ENCODE peak calls at places on chromosomes 5 and 9, in four cellular contexts. One of them, this sample, is unnamed.

GRCh38 chr5:82512025-82512424 is 233.9 kb upstream of the RPS23 start:
- DNase-seq in HepG2: no peak
- DNase-seq in GM12878: peak; percentile 8
- DNase-seq in K562: no peak
- DNase-seq in this sample: no peak

GRCh38 chr5:77751328-77752023 is 24.7 kb downstream of the TBCA start:
- DNase-seq in HepG2: no peak
- DNase-seq in GM12878: no peak
- DNase-seq in K562: no peak
- DNase-seq in this sample: no peak

GRCh38 chr5:4553130-4553529 is 587.0 kb upstream of the ADAMTS16 start:
- DNase-seq in HepG2: no peak
- DNase-seq in GM12878: no peak
- DNase-seq in K562: no peak
- DNase-seq in this sample: no peak

GRCh38 chr5:7770436-7770835 is 80.5 kb downstream of the CFAP90 start:
- DNase-seq in HepG2: no peak
- DNase-seq in GM12878: no peak
- DNase-seq in K562: no peak
- DNase-seq in this sample: no peak

GRCh38 chr5:95178046-95178651 is 106.7 kb downstream of the MCTP1 start:
- DNase-seq in HepG2: peak; percentile 7
- DNase-seq in GM12878: peak; percentile 12
- DNase-seq in K562: no peak
- DNase-seq in this sample: no peak

GRCh38 chr5:36152324-36153298 is 700 bp downstream of the SKP2 start:
- DNase-seq in HepG2: no peak
- DNase-seq in GM12878: no peak
- DNase-seq in K562: peak; percentile 33
- DNase-seq in this sample: peak; percentile 21

GRCh38 chr5:102627311-102627710 is 127.8 kb upstream of the PAM start:
- DNase-seq in HepG2: no peak
- DNase-seq in GM12878: no peak
- DNase-seq in K562: no peak
- DNase-seq in this sample: no peak

GRCh38 chr9:128627127-128627715 is 29.4 kb downstream of the DYNC2I2 start:
- DNase-seq in HepG2: no peak
- DNase-seq in GM12878: no peak
- DNase-seq in K562: no peak
- DNase-seq in this sample: no peak

GRCh38 chr5:158170534-158170933 is 311.6 kb upstream of the CLINT1 start:
- DNase-seq in HepG2: no peak
- DNase-seq in GM12878: no peak
- DNase-seq in K562: no peak
- DNase-seq in this sample: no peak

GRCh38 chr5:29382735-29383280 is 1810.7 kb upstream of the CDH6 start:
- DNase-seq in HepG2: peak; percentile 21
- DNase-seq in GM12878: no peak
- DNase-seq in K562: no peak
- DNase-seq in this sample: peak; percentile 4

GRCh38 chr5:148912146-148912545 is 85.7 kb downstream of the ADRB2 start:
- DNase-seq in HepG2: no peak
- DNase-seq in GM12878: no peak
- DNase-seq in K562: no peak
- DNase-seq in this sample: no peak

GRCh38 chr9:121326130-121326838 is 43.8 kb downstream of the STOM start:
- DNase-seq in HepG2: no peak
- DNase-seq in GM12878: no peak
- DNase-seq in K562: no peak
- DNase-seq in this sample: no peak

GRCh38 chr5:37816883-37817282 is 23.0 kb downstream of the GDNF start:
- DNase-seq in HepG2: no peak
- DNase-seq in GM12878: no peak
- DNase-seq in K562: no peak
- DNase-seq in this sample: no peak

GRCh38 chr9:135973276-135974219 is 12.4 kb upstream of the UBAC1 start:
- DNase-seq in HepG2: no peak
- DNase-seq in GM12878: no peak
- DNase-seq in K562: no peak
- DNase-seq in this sample: no peak

GRCh38 chr5:33120671-33121070 is 320.1 kb upstream of the TARS1 start:
- DNase-seq in HepG2: no peak
- DNase-seq in GM12878: no peak
- DNase-seq in K562: no peak
- DNase-seq in this sample: no peak

GRCh38 chr5:142639455-142639854 is 46.4 kb downstream of the FGF1 start:
- DNase-seq in HepG2: no peak
- DNase-seq in GM12878: no peak
- DNase-seq in K562: no peak
- DNase-seq in this sample: no peak

GRCh38 chr5:113266227-113266912 is 168.4 kb downstream of the TSSK1B start:
- DNase-seq in HepG2: no peak
- DNase-seq in GM12878: no peak
- DNase-seq in K562: no peak
- DNase-seq in this sample: no peak

GRCh38 chr5:108193021-108193795 is 188.7 kb downstream of the FBXL17 start:
- DNase-seq in HepG2: no peak
- DNase-seq in GM12878: no peak
- DNase-seq in K562: no peak
- DNase-seq in this sample: peak; percentile 5

GRCh38 chr9:33381231-33381791 is 21.1 kb downstream of the AQP7 start:
- DNase-seq in HepG2: peak; percentile 57
- DNase-seq in GM12878: no peak
- DNase-seq in K562: peak; percentile 26
- DNase-seq in this sample: no peak

GRCh38 chr5:52269853-52270252 is 517.9 kb upstream of the ITGA1 start:
- DNase-seq in HepG2: no peak
- DNase-seq in GM12878: no peak
- DNase-seq in K562: no peak
- DNase-seq in this sample: no peak

GRCh38 chr5:158802941-158803341 is 296.8 kb downstream of the EBF1 start:
- DNase-seq in HepG2: no peak
- DNase-seq in GM12878: no peak
- DNase-seq in K562: no peak
- DNase-seq in this sample: no peak

GRCh38 chr5:35364350-35364749 is 134.1 kb upstream of the PRLR start:
- DNase-seq in HepG2: no peak
- DNase-seq in GM12878: no peak
- DNase-seq in K562: no peak
- DNase-seq in this sample: no peak

GRCh38 chr5:181255276-181255675 is 5.7 kb downstream of the TRIM52 start:
- DNase-seq in HepG2: no peak
- DNase-seq in GM12878: no peak
- DNase-seq in K562: no peak
- DNase-seq in this sample: no peak

GRCh38 chr5:168114444-168115017 is 176.9 kb upstream of the WWC1 start:
- DNase-seq in HepG2: peak; percentile 44
- DNase-seq in GM12878: no peak
- DNase-seq in K562: peak; percentile 62
- DNase-seq in this sample: peak; percentile 69

GRCh38 chr9:84136119-84136868 is 155.7 kb downstream of the RMI1 start:
- DNase-seq in HepG2: no peak
- DNase-seq in GM12878: no peak
- DNase-seq in K562: no peak
- DNase-seq in this sample: peak; percentile 79

GRCh38 chr9:129696803-129697110 is 31.3 kb downstream of the PRRX2 start:
- DNase-seq in HepG2: no peak
- DNase-seq in GM12878: no peak
- DNase-seq in K562: no peak
- DNase-seq in this sample: no peak

GRCh38 chr5:127886141-127886540 is 182.9 kb downstream of the CCDC192 start:
- DNase-seq in HepG2: no peak
- DNase-seq in GM12878: no peak
- DNase-seq in K562: no peak
- DNase-seq in this sample: no peak

GRCh38 chr5:150272531-150272930 is 17.0 kb downstream of the CAMK2A start:
- DNase-seq in HepG2: peak; percentile 55
- DNase-seq in GM12878: no peak
- DNase-seq in K562: no peak
- DNase-seq in this sample: peak; percentile 59

GRCh38 chr9:99255651-99256050 is 33.6 kb downstream of the SEC61B start:
- DNase-seq in HepG2: no peak
- DNase-seq in GM12878: no peak
- DNase-seq in K562: no peak
- DNase-seq in this sample: no peak
- TF ChIP-seq CHD2 in HepG2: no peak
- TF ChIP-seq CHD2 in GM12878: no peak
- TF ChIP-seq CHD2 in K562: no peak
- TF ChIP-seq CHD2 in this sample: no peak

DNA sequence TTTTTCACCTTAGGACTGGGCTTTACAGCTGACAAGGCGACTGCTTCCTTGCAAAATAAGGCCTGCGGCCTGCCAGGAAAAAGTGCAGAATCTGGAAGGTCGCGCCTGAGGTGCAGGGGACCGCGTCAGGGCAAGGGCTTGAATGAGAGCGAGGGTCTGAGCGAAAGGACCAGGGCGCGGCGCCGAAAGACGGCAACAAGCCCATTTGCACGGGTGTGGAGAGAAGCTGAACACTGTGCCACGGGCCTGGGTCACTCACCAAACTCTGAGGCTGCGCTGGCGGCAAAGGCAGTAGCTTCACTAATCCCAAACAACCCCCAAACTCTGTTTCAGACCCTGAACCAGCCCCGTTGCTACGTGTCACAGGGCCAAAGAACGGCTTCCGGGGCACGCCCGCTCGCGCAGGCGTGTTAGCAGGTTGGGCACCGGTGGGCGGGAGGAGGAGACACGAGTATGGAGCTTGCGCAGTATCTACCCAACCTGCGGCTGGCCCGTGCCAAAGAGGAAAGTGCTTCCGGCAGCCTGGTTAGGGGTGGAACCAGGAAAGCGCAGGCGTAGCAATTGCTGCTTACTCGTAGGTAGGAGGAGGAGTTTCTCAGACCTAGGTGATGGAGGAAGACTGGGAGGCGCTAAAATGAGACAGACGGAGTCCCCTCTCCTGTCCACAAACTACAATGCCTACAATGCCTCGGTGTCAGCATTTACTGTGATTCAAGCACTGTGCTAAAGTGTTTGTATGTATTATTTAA is at the start of the genes KCTD16 and YIPF5:
- DNase-seq in HepG2: peak; percentile 94
- DNase-seq in GM12878: peak; percentile 96
- DNase-seq in K562: peak; percentile 94
- DNase-seq in this sample: peak; percentile 89
- TF ChIP-seq EP300 in HepG2: no peak
- TF ChIP-seq EP300 in GM12878: no peak
- TF ChIP-seq EP300 in K562: no peak
- TF ChIP-seq EP300 in this sample: no peak

DNA sequence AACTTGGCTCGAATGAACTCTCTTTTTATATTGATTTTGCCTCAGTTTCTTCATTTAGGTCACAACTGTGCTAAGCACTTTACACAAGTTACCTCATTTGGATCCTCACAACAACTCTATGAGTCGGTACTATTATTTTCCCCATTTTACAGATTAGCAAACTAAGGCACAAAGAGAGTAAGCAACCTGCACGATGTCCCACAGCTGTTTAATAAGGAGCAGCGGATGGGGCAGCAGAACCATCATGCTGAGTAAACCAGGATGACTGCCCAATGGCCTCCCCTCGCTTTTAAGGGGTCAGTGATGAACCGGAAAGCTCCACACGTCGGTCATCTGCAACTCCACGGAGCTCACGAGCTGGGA is 607 bp downstream of the PRELID2 start:
- DNase-seq in HepG2: no peak
- DNase-seq in GM12878: no peak
- DNase-seq in K562: no peak
- DNase-seq in this sample: no peak
- TF ChIP-seq BHLHE40 in HepG2: no peak
- TF ChIP-seq BHLHE40 in GM12878: no peak
- TF ChIP-seq BHLHE40 in K562: no peak
- TF ChIP-seq BHLHE40 in this sample: no peak

GRCh38 chr5:96379862-96380261 is 53.2 kb downstream of the PCSK1 start:
- DNase-seq in HepG2: no peak
- DNase-seq in GM12878: no peak
- DNase-seq in K562: no peak
- DNase-seq in this sample: no peak
- TF ChIP-seq CHD2 in HepG2: no peak
- TF ChIP-seq CHD2 in GM12878: no peak
- TF ChIP-seq CHD2 in K562: no peak
- TF ChIP-seq CHD2 in this sample: no peak

GRCh38 chr5:132260714-132261615 is 3.5 kb downstream of the PDLIM4 start:
- DNase-seq in HepG2: no peak
- DNase-seq in GM12878: peak; percentile 61
- DNase-seq in K562: peak; percentile 54
- DNase-seq in this sample: no peak

GRCh38 chr5:132257131-132258101 is at the start of gene PDLIM4:
- DNase-seq in HepG2: no peak
- DNase-seq in GM12878: no peak
- DNase-seq in K562: peak; percentile 84
- DNase-seq in this sample: no peak

GRCh38 chr5:132260051-132260450 is 2.6 kb downstream of the PDLIM4 start:
- DNase-seq in HepG2: no peak
- DNase-seq in GM12878: no peak
- DNase-seq in K562: no peak
- DNase-seq in this sample: no peak

GRCh38 chr5:132258102-132259060 is 885 bp downstream of the PDLIM4 start:
- DNase-seq in HepG2: no peak
- DNase-seq in GM12878: no peak
- DNase-seq in K562: no peak
- DNase-seq in this sample: no peak

GRCh38 chr5:132259061-132259851 is 1.8 kb downstream of the PDLIM4 start:
- DNase-seq in HepG2: no peak
- DNase-seq in GM12878: no peak
- DNase-seq in K562: peak; percentile 55
- DNase-seq in this sample: no peak
- TF ChIP-seq EP300 in HepG2: no peak
- TF ChIP-seq EP300 in GM12878: no peak
- TF ChIP-seq EP300 in K562: no peak
- TF ChIP-seq EP300 in this sample: no peak

This sample was measured in A549.